ENCODE peak calls at places on chromosomes 6 and 20, in six cellular contexts. E is GM12865; O is activated naive CD4-positive, alpha-beta T cell; H is NCI-H2029; B is fibroblast of mammary gland; P is HCT116. J is an unnamed sample.

GRCh38 chr20:45781391-45781931 is 10.2 kb downstream of the WFDC3 start:
- DNase-seq in P (peak; percentile 92), H (no peak), E (no peak), B (peak; percentile 97), O (no peak), J (no peak)

GRCh38 chr20:20366551-20366895 is 1.4 kb upstream of the INSM1 start:
- DNase-seq in H (peak; percentile 86), P (no peak), O (no peak), E (no peak), B (no peak), J (no peak)

GRCh38 chr6:131635384-131636340 is 1.4 kb upstream of the ENPP3 start:
- DNase-seq in O (no peak), E (peak; percentile 36), B (no peak), P (no peak), H (no peak), J (no peak)

GRCh38 chr6:5034736-5035135 is 30.9 kb upstream of the RPP40 start:
- DNase-seq in B (no peak), O (no peak), H (no peak), P (no peak), E (no peak), J (no peak)

GRCh38 chr20:4902788-4903187 is 98.5 kb downstream of the SLC23A2 start:
- DNase-seq in E (no peak), H (no peak), B (no peak), P (no peak), O (no peak), J (no peak)

GRCh38 chr6:90178294-90178678 is 118.4 kb downstream of the BACH2 start:
- DNase-seq in H (no peak), P (no peak), E (no peak), B (no peak), O (no peak), J (no peak)

GRCh38 chr20:62977613-62978558 is 25.4 kb downstream of the SLC17A9 start:
- DNase-seq in O (peak; percentile 47), H (peak; percentile 39), E (peak; percentile 88), B (no peak), P (peak; percentile 51), J (no peak)

GRCh38 chr6:111843347-111844147 is 29.7 kb downstream of the FYN start:
- DNase-seq in P (no peak), H (no peak), O (peak; percentile 21), B (no peak), E (no peak), J (no peak)

GRCh38 chr20:23639490-23639958 is 1.8 kb upstream of the CST3 start:
- DNase-seq in H (no peak), E (no peak), P (no peak), O (no peak), B (no peak), J (no peak)

J was measured in H1.